ENCODE peak calls at places on chromosomes 4 and X, in nine cellular contexts. I, P, C, D, W, F, V, E and B are unnamed samples.
A peak's percentile ranks its signal among the peaks of the same experiment; 100 is the strongest.

GRCh38 chr4:68864438-68865177 is 48.8 kb downstream of the UGT2B10 start:
- DNase-seq in I (no peak), D (peak; percentile 90), E (no peak), V (peak; percentile 73), F (peak; percentile 85), W (no peak), C (no peak), P (no peak), B (no peak)

GRCh38 chrX:46180258-46180687 is 364.9 kb downstream of the ZNF674 start:
- DNase-seq in F (peak; percentile 85), P (no peak), V (no peak), D (peak; percentile 12), E (peak; percentile 49), W (no peak), C (no peak), I (no peak), B (no peak)

GRCh38 chr4:25215506-25215905 is 18.3 kb upstream of the PI4K2B start:
- DNase-seq in V (no peak), F (no peak), C (no peak), D (no peak), W (peak; percentile 46), E (no peak), P (no peak), I (no peak), B (no peak)

GRCh38 chr4:101417046-101417445 is 69.7 kb upstream of the PPP3CA start:
- DNase-seq in D (no peak), F (no peak), V (no peak), C (no peak), P (no peak), I (no peak), W (no peak), E (no peak), B (no peak)

GRCh38 chr4:2051086-2051485 is 8.0 kb upstream of the NAT8L start:
- DNase-seq in F (no peak), D (no peak), C (no peak), V (no peak), E (no peak), P (no peak), W (no peak), I (no peak), B (no peak)

GRCh38 chr4:103994059-103994458 is 274.3 kb upstream of the TACR3 start:
- DNase-seq in P (no peak), F (no peak), V (no peak), W (peak; percentile 70), D (no peak), C (no peak), I (no peak), E (no peak), B (no peak)

GRCh38 chr4:11426003-11426402 is 2.7 kb downstream of the HS3ST1 start:
- DNase-seq in E (no peak), V (no peak), C (no peak), P (no peak), D (no peak), F (no peak), I (no peak), W (no peak), B (no peak)

GRCh38 chrX:31228415-31228832 is 156.6 kb upstream of the FTHL17 start:
- DNase-seq in V (no peak), I (no peak), D (no peak), W (no peak), F (no peak), P (peak; percentile 66), E (no peak), C (no peak), B (peak; percentile 42)

GRCh38 chrX:69038188-69038587 is 127.1 kb downstream of the PJA1 start:
- DNase-seq in C (no peak), I (no peak), D (no peak), F (no peak), W (no peak), P (no peak), E (no peak), V (no peak), B (no peak)

GRCh38 chr4:86934147-86934771 is 552 bp upstream of the AFF1 start:
- DNase-seq in V (peak; percentile 9), P (no peak), C (no peak), I (no peak), E (no peak), D (peak; percentile 40), F (peak; percentile 32), W (peak; percentile 47), B (no peak)

GRCh38 chrX:45719751-45720501 is 519.2 kb upstream of the DIPK2B start:
- DNase-seq in P (no peak), W (no peak), E (no peak), D (no peak), I (no peak), F (no peak), V (no peak), C (no peak), B (no peak)

GRCh38 chr4:20253799-20254409 is 2.2 kb downstream of the SLIT2 start:
- DNase-seq in V (peak; percentile 12), P (peak; percentile 75), E (no peak), F (no peak), C (peak; percentile 50), W (peak; percentile 36), D (no peak), I (no peak), B (peak; percentile 21)

GRCh38 chr4:6548201-6548881 is 26.6 kb upstream of the MAN2B2 start:
- DNase-seq in W (peak; percentile 75), D (peak; percentile 57), E (no peak), P (no peak), I (no peak), C (no peak), V (no peak), F (peak; percentile 40), B (no peak)

GRCh38 chrX:119398587-119398973 is 556 bp upstream of the SLC25A43 start:
- DNase-seq in C (no peak), D (peak; percentile 16), E (no peak), F (peak; percentile 9), W (no peak), V (peak; percentile 38), P (no peak), I (no peak), B (no peak)

DNA sequence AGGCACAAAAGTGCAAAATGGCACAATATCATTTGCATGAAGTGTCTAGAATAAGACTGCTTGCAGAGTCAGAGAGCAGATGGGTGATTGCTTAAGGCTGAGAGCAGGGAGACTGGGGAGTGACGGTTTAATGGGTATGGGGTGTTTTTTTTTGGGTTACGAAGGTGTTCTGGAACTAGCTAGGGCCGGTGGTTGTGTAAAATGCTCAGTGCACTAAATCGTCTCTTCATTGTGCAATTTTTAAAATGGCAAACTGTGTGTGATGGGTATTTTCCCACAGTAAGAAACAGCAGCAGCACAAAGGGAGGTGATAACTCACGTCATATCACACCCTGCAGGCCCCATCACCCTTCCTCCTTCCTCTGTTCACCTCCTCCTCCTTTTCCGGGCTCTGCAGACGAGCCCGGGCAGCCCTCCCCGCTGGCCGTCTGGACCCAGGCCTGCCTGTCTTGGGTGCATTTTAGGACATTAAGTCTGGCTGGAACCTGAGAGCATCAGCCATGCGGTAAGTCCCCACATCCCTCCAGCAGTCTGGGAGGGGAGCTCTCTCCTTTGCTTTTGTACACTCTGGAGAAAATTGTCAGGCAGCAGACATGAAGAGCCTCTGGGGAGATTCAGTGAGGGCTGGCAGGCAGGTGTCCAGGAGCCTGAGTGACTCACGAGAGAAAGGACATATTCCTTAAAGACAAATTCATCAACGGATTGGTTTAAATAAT is 42.7 kb downstream of the ASMT start:
- DNase-seq in V (peak; percentile 17), F (peak; percentile 64), I (no peak), W (no peak), D (no peak), P (no peak), E (peak; percentile 62), C (no peak), B (peak; percentile 70)
- TF ChIP-seq POLR2AphosphoS5 in V (no peak), F (no peak), I (no peak), W (no peak), D (no peak), P (no peak), E (peak; percentile 77), C (no peak), B (no peak)

GRCh38 chrX:48153769-48154168 is 23.3 kb downstream of the SPACA5B start:
- DNase-seq in V (no peak), E (no peak), F (no peak), C (no peak), P (no peak), W (no peak), I (no peak), D (peak; percentile 31), B (no peak)

GRCh38 chrX:48154796-48155195 is 24.4 kb downstream of the SPACA5B start:
- DNase-seq in P (no peak), W (no peak), I (no peak), F (no peak), V (no peak), E (no peak), D (no peak), C (no peak), B (no peak)

DNA sequence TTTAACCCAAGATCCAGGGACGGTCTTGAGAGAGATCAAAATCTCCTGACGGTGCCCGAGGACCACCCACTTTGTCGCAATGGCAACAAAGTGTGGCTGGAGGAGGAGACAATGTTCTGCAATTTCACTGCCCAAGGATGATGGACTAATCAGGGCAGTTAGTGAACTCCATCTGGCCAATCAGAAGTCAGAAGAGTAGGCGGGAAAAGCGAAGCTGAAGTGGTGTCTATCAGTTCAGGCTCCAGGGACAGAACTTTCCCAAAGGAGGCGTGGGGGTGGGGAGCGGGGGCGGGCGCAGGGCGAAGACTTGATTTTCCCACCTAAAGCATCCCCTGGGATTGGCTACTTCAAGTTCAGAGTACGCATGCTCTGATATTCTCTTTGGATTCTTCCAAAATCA is 25.6 kb downstream of the SPACA5B start:
- DNase-seq in V (no peak), D (no peak), C (no peak), W (peak; percentile 1), P (no peak), E (no peak), F (no peak), I (no peak), B (no peak)
- H3K27ac ChIP-seq in V (no peak overlapping the region), D (no peak overlapping the region), C (no peak overlapping the region), W (no peak overlapping the region), P (no peak overlapping the region), E (no peak overlapping the region), F (no peak overlapping the region), I (no peak overlapping the region), B (no peak overlapping the region)

DNA sequence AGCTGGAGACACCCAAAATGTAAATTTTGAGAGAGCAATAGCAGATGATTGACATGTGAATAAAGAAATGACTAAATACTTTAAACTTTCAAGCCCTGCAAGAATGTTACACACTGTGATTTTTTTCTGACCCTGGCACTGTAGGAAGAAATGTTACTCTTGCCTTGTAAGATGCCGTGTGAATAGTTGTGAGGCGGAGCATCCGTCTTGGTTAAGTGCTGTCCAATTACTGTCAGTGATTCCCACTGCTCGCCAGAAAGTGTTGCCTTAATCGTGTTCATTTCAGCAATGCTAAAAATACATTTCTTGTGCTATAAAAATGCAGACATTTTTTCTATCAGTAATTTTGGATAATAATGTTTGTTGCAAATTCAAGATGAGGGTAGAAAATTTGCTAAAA is 1248.1 kb downstream of the RAPGEF2 start:
- DNase-seq in W (no peak), V (no peak), C (no peak), D (no peak), P (no peak), F (no peak), E (no peak), I (no peak), B (no peak)
- TF ChIP-seq POLR2AphosphoS5 in W (no peak), V (no peak), C (no peak), D (no peak), P (no peak), F (no peak), E (no peak), I (no peak), B (no peak)

GRCh38 chr4:155818639-155819038 is 47.4 kb downstream of the ASIC5 start:
- DNase-seq in D (no peak), F (no peak), P (no peak), V (no peak), W (no peak), C (no peak), E (no peak), I (no peak), B (no peak)
- H3K27ac ChIP-seq in D (no peak overlapping the region), F (no peak overlapping the region), P (no peak overlapping the region), V (no peak overlapping the region), W (no peak overlapping the region), C (no peak overlapping the region), E (no peak overlapping the region), I (no peak overlapping the region), B (no peak overlapping the region)